ENCODE peak calls at places on chromosomes 16 and 17, in eight cellular contexts. Y, G, A, I, M, P, J and V are unnamed samples.

GRCh38 chr17:12591336-12591735 is 74.4 kb upstream of the MYOCD start:
- DNase-seq in Y (no peak), G (no peak), A (no peak), I (no peak), M (no peak), P (no peak), J (no peak), V (no peak)

GRCh38 chr16:30875881-30876791 is 17.7 kb downstream of the BCL7C start:
- DNase-seq in Y (no peak), G (peak; percentile 27), A (no peak), I (no peak), M (no peak), P (no peak), J (no peak), V (peak; percentile 29)

GRCh38 chr17:29571883-29572681 is 3.6 kb downstream of the TP53I13 start:
- DNase-seq in Y (no peak), G (peak; percentile 12), A (no peak), I (no peak), M (peak; percentile 66), P (no peak), J (no peak), V (no peak)

GRCh38 chr17:17183744-17184143 is 22.4 kb downstream of the PLD6 start:
- DNase-seq in Y (no peak), G (no peak), A (no peak), I (no peak), M (no peak), P (no peak), J (no peak), V (no peak)

GRCh38 chr16:26645629-26646028 is 421.1 kb upstream of the C16orf82 start:
- DNase-seq in Y (no peak), G (no peak), A (no peak), I (peak; percentile 86), M (no peak), P (no peak), J (no peak), V (peak; percentile 73)

GRCh38 chr17:3865166-3865565 is 19.1 kb upstream of the NCBP3 start:
- DNase-seq in Y (no peak), G (no peak), A (no peak), I (no peak), M (no peak), P (peak; percentile 62), J (no peak), V (no peak)

GRCh38 chr16:62967606-62968005 is 931.4 kb upstream of the CDH8 start:
- DNase-seq in Y (no peak), G (no peak), A (no peak), I (no peak), M (no peak), P (no peak), J (no peak), V (no peak)

GRCh38 chr17:64683791-64684190 is 21.7 kb upstream of the SMURF2 start:
- DNase-seq in Y (peak; percentile 59), G (no peak), A (no peak), I (no peak), M (no peak), P (no peak), J (no peak), V (no peak)

GRCh38 chr16:57077714-57078113 is 14.7 kb upstream of the CPNE2 start:
- DNase-seq in Y (no peak), G (no peak), A (no peak), I (no peak), M (no peak), P (no peak), J (no peak), V (no peak)

GRCh38 chr17:5773942-5774341 is 189.6 kb upstream of the NLRP1 start:
- DNase-seq in Y (no peak), G (no peak), A (no peak), I (no peak), M (no peak), P (no peak), J (no peak), V (no peak)

GRCh38 chr17:62675260-62675659 is 47.8 kb downstream of the MRC2 start:
- DNase-seq in Y (no peak), G (no peak), A (no peak), I (no peak), M (peak; percentile 26), P (peak; percentile 42), J (no peak), V (no peak)

GRCh38 chr17:55577011-55577586 is 65.8 kb upstream of the SMIM36 start:
- DNase-seq in Y (peak; percentile 71), G (peak; percentile 36), A (no peak), I (no peak), M (peak; percentile 53), P (peak; percentile 79), J (peak; percentile 29), V (peak; percentile 59)

GRCh38 chr17:60426596-60426995 is 4.3 kb downstream of the CHCT1 start:
- DNase-seq in Y (no peak), G (no peak), A (no peak), I (no peak), M (no peak), P (no peak), J (no peak), V (no peak)

DNA sequence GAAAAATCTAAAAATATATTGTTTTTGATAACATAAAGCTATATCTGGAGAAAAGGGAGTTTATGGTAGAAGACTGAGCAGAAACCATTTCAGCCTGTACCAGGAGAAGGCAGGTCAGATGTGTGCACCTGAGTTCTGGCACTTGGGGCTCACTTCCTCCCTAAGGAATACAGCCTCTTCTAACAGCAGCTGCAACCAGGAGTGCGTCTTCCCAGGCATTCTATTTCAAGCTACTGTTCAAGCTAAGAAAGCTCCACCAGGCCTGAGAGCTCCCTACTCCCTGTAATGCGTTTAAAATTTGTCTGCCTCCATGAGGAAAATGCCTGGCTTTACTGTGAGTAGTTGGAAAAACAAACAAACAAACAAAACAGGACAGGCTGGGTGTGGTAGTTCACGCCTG is 96.1 kb downstream of the ZNF778 start:
- DNase-seq in Y (no peak), G (no peak), A (no peak), I (no peak), M (no peak), P (no peak), J (no peak), V (no peak)
- H3K27ac ChIP-seq in Y (no peak overlapping the region), G (no peak overlapping the region), A (no peak overlapping the region), I (no peak overlapping the region), M (no peak overlapping the region), P (peak overlapping the region; percentile 28), J (peak overlapping the region; percentile 93), V (peak overlapping the region; percentile 60)

DNA sequence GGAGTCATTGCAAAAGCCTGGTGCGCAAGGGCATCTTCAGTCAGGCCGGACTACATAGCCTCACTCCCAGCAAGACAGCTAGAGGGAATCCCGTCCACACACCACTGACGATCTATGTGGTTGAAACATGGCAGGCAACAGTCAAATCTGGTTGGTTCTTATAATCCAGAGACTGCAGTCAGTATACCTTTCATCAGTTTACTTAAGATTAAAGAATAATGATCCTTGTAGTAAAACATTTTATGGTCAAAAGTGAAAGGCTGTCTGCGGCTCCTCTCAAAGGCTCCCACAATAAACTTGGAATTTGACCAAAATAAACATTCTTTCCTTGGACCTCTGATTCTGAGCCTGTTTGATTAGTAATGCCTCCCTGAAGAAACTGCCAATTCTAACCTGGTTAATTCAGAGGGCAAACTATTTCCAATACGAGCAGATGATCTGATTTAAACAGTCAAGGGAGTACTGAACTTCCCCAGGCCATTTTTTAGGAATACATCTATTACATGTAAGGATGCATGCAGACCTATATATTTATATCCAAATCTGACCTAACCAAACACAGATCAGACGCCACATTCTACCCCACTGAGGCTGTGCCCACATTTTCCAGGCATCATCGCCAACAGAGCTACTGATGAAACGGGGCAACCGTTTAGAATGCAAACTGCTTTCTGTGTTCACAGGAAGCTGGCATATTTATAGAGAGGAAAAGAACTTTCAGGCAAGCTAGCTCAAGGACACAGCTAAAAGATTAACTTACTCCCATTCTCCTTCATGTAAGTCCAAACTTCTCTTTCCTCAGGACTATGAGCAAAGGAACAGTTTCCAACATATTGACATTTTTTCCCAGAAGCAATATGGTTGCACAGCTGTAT is 15.3 kb upstream of the TXNDC11 start:
- DNase-seq in Y (peak; percentile 66), G (peak; percentile 31), A (peak; percentile 49), I (peak; percentile 19), M (no peak), P (no peak), J (no peak), V (no peak)
- TF ChIP-seq CTCF in Y (no peak), G (no peak), A (no peak), I (no peak), M (no peak), P (no peak), J (no peak), V (no peak)

GRCh38 chr17:35345445-35345925 is 27.9 kb downstream of the SLFN11 start:
- DNase-seq in Y (no peak), G (no peak), A (no peak), I (no peak), M (no peak), P (no peak), J (no peak), V (no peak)

GRCh38 chr17:35342207-35342744 is 31.1 kb downstream of the SLFN11 start:
- DNase-seq in Y (no peak), G (no peak), A (no peak), I (no peak), M (no peak), P (no peak), J (no peak), V (no peak)

GRCh38 chr17:35344262-35344661 is 29.2 kb downstream of the SLFN11 start:
- DNase-seq in Y (no peak), G (no peak), A (no peak), I (no peak), M (no peak), P (no peak), J (no peak), V (no peak)

GRCh38 chr17:35350493-35350892 is 22.9 kb downstream of the SLFN11 start:
- DNase-seq in Y (no peak), G (no peak), A (no peak), I (no peak), M (no peak), P (no peak), J (no peak), V (no peak)

DNA sequence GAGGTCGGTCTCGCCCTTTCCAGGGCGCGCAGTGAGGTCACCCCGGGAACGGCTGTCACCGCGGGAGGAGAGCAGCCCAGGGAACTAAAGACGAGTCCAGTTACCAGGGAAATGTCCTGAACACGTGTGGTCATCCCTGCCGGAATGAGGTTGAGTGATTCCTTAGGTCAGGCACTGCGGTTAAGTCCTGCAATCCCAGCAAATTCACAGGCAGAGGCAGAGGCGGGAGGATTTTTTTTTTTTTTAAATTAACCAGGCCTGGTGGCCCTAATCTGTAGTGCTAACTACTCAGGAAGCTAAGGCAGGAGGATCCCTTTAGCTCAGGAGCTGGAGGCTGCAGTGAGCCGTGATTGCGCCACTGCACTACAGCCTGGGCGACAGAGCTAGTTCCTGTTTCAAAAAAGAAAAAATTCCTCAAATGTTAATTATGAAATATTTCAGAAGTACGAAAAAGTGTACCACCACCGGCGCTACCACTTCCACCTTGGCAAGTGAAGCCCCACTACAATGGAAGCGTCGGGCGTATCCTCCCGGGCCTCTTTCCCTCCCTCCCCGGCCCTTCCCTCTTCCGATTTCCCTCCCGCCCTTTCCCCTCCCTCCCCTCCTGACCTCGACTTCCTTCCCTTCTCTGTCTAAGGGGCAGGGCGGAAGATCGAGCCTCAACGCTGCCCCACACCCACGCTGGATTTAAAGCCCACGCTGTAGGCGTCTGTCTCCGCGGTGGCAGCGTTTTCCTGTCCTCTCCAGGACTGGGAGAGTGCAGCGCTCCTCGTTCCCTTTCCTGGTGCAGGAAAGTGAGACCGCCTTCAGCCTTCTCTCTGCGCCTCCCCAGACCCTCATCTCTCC is 27.3 kb downstream of the SLFN11 start:
- DNase-seq in Y (no peak), G (peak; percentile 54), A (peak; percentile 10), I (peak; percentile 64), M (peak; percentile 47), P (peak; percentile 85), J (no peak), V (peak; percentile 36)
- H3K27me3 ChIP-seq in Y (no peaks in the 10 kb centered on the region), G (peaks cover 39% of the 10 kb centered on the region), A (no peaks in the 10 kb centered on the region), I (peaks cover 12% of the 10 kb centered on the region), M (no peaks in the 10 kb centered on the region), P (no peaks in the 10 kb centered on the region), J (no peaks in the 10 kb centered on the region), V (no peaks in the 10 kb centered on the region)

GRCh38 chr17:78599419-78599818 is 22.2 kb upstream of the DNAH17 start:
- DNase-seq in Y (no peak), G (no peak), A (no peak), I (no peak), M (no peak), P (no peak), J (no peak), V (peak; percentile 39)
- H3K27ac ChIP-seq in Y (no peak overlapping the region), G (no peak overlapping the region), A (no peak overlapping the region), I (no peak overlapping the region), M (no peak overlapping the region), P (no peak overlapping the region), J (no peak overlapping the region), V (peak overlapping the region; percentile 65)